ENCODE peak calls at places on chromosomes 4 and X, in nine cellular contexts. T is amniotic stem cell, M is left colon, L is IMR-90, E is left lung, S is RPMI8226, P is NCI-H748 treated with DMSO at 0.1 percent for 48 hours, Z is H4, W is HT-29. R is an unnamed sample.

GRCh38 chrX:13432776-13433605 is 113.1 kb upstream of the ATXN3L start:
- DNase-seq in T (no peak), M (no peak), L (peak; percentile 84), E (no peak), S (no peak), P (no peak), Z (peak; percentile 87), W (no peak), R (peak; percentile 90)

GRCh38 chr4:189840356-189840755 is 100.3 kb upstream of the FRG1 start:
- DNase-seq in T (no peak), M (no peak), L (no peak), E (no peak), S (no peak), P (no peak), Z (no peak), W (no peak), R (no peak)

GRCh38 chrX:17474892-17475291 is 99.9 kb downstream of the NHS start:
- DNase-seq in T (no peak), M (no peak), L (peak; percentile 55), E (no peak), S (no peak), P (no peak), Z (no peak), W (no peak), R (peak; percentile 80)

GRCh38 chr4:153211986-153212720 is 7.9 kb downstream of the TRIM2 start:
- DNase-seq in T (no peak), M (no peak), L (peak; percentile 77), E (no peak), S (no peak), P (no peak), Z (peak; percentile 24), W (no peak), R (peak; percentile 87)

GRCh38 chr4:60683953-60684352 is 516.2 kb upstream of the ADGRL3 start:
- DNase-seq in T (peak; percentile 81), M (no peak), L (peak; percentile 94), E (no peak), S (no peak), P (no peak), Z (no peak), W (no peak), R (peak; percentile 70)

GRCh38 chrX:109270580-109271484 is 211.1 kb downstream of the GUCY2F start:
- DNase-seq in T (no peak), M (peak; percentile 30), L (no peak), E (no peak), S (peak; percentile 94), P (no peak), Z (no peak), W (peak; percentile 76), R (peak; percentile 12)

GRCh38 chrX:72262077-72262476 is 15.0 kb downstream of the RPS4X start:
- DNase-seq in T (no peak), M (no peak), L (no peak), E (no peak), S (no peak), P (no peak), Z (no peak), W (no peak), R (no peak)

GRCh38 chrX:103878466-103879151 is 46.6 kb upstream of the RAB9B start:
- DNase-seq in T (no peak), M (no peak), L (peak; percentile 68), E (no peak), S (no peak), P (no peak), Z (peak; percentile 63), W (peak; percentile 11), R (peak; percentile 65)

GRCh38 chr4:119664168-119664907 is 35.7 kb upstream of the PDE5A start:
- DNase-seq in T (no peak), M (no peak), L (peak; percentile 30), E (no peak), S (peak; percentile 7), P (no peak), Z (no peak), W (no peak), R (no peak)

GRCh38 chr4:139243448-139244365 is 36.3 kb downstream of the MGARP start:
- DNase-seq in T (peak; percentile 84), M (no peak), L (peak; percentile 99), E (no peak), S (peak; percentile 17), P (no peak), Z (peak; percentile 96), W (no peak), R (peak; percentile 99)

GRCh38 chr4:4254179-4254578 is 6.2 kb upstream of the TMEM128 start:
- DNase-seq in T (no peak), M (no peak), L (no peak), E (no peak), S (no peak), P (no peak), Z (no peak), W (no peak), R (no peak)

GRCh38 chr4:16715482-16715881 is 183.0 kb downstream of the LDB2 start:
- DNase-seq in T (no peak), M (no peak), L (no peak), E (no peak), S (no peak), P (no peak), Z (no peak), W (no peak), R (peak; percentile 9)

GRCh38 chr4:110904435-110905050 is 281.7 kb upstream of the PITX2 start:
- DNase-seq in T (no peak), M (no peak), L (peak; percentile 8), E (no peak), S (no peak), P (peak; percentile 57), Z (peak; percentile 33), W (peak; percentile 70), R (peak; percentile 42)

GRCh38 chr4:83358410-83358809 is 23.8 kb upstream of the HPSE start:
- DNase-seq in T (peak; percentile 37), M (no peak), L (peak; percentile 73), E (no peak), S (no peak), P (no peak), Z (peak; percentile 85), W (no peak), R (peak; percentile 71)

R was measured in fibroblast of mammary gland.